ENCODE peak calls at places on chromosomes 1 and 21, in seven cellular contexts. U is Peyer's patch, Z is neural progenitor cell, M is ascending aorta, W is heart right ventricle, F is breast epithelium, T is fibroblast of the aortic adventitia. A is an unnamed sample.
A peak's percentile ranks its signal among the peaks of the same experiment; 100 is the strongest.

GRCh38 chr1:42931911-42932422 is 26.7 kb downstream of the SLC2A1 start:
- DNase-seq in U (peak; percentile 94), W (no peak), Z (no peak), T (no peak), M (peak; percentile 39), F (peak; percentile 71), A (no peak)

GRCh38 chr1:8871965-8872399 is 6.5 kb downstream of the ENO1 start:
- DNase-seq in U (no peak), M (no peak), F (no peak), W (no peak), T (no peak), Z (no peak), A (peak; percentile 52)

GRCh38 chr1:109253803-109254620 is 4.7 kb downstream of the CELSR2 start:
- DNase-seq in F (no peak), M (no peak), Z (peak; percentile 77), T (peak; percentile 16), U (no peak), W (no peak), A (no peak)

GRCh38 chr1:10659218-10659617 is 137.2 kb downstream of the CASZ1 start:
- DNase-seq in M (no peak), Z (no peak), T (no peak), F (no peak), W (no peak), U (no peak), A (no peak)

GRCh38 chr1:28112388-28113311 is 24.2 kb upstream of the EYA3 start:
- DNase-seq in U (peak; percentile 59), W (peak; percentile 8), M (no peak), T (peak; percentile 37), Z (peak; percentile 18), F (no peak), A (peak; percentile 86)

GRCh38 chr1:11492235-11492634 is 13.3 kb downstream of the DISP3 start:
- DNase-seq in U (no peak), Z (no peak), M (no peak), F (no peak), T (no peak), W (no peak), A (no peak)

GRCh38 chr1:197519741-197520334 is 251.8 kb downstream of the CRB1 start:
- DNase-seq in M (no peak), F (no peak), T (peak; percentile 37), W (no peak), Z (peak; percentile 15), U (no peak), A (peak; percentile 26)

GRCh38 chr1:201889092-201889968 is 632 bp downstream of the SHISA4 start:
- DNase-seq in U (no peak), T (no peak), F (no peak), W (no peak), Z (no peak), M (no peak), A (no peak)

GRCh38 chr1:184664042-184664659 is 90.5 kb downstream of the EDEM3 start:
- DNase-seq in Z (peak; percentile 94), U (peak; percentile 79), W (peak; percentile 75), M (no peak), T (peak; percentile 73), F (peak; percentile 63), A (peak; percentile 85)

GRCh38 chr21:44890338-44890931 is 16.9 kb upstream of the PTTG1IP start:
- DNase-seq in W (no peak), F (no peak), Z (no peak), U (no peak), T (no peak), M (no peak), A (no peak)

GRCh38 chr1:46569909-46570725 is 18.7 kb upstream of the KNCN start:
- DNase-seq in U (no peak), W (no peak), M (no peak), T (peak; percentile 56), Z (no peak), F (no peak), A (peak; percentile 82)

GRCh38 chr1:32014199-32014936 is 700 bp downstream of the KHDRBS1 start:
- DNase-seq in U (peak; percentile 71), W (peak; percentile 53), Z (peak; percentile 61), M (no peak), F (peak; percentile 61), T (peak; percentile 48), A (peak; percentile 67)

GRCh38 chr1:11279630-11280029 is 6.6 kb downstream of the UBIAD1 start:
- DNase-seq in M (no peak), U (no peak), T (no peak), W (no peak), Z (no peak), F (no peak), A (no peak)

GRCh38 chr1:78003070-78003751 is 1.5 kb upstream of the DNAJB4 start:
- DNase-seq in W (no peak), F (no peak), Z (no peak), M (no peak), U (no peak), T (peak; percentile 35), A (no peak)

GRCh38 chr1:99957818-99958217 is 12.0 kb upstream of the SLC35A3 start:
- DNase-seq in F (no peak), M (no peak), T (no peak), W (no peak), Z (no peak), U (no peak), A (no peak)

GRCh38 chr1:44723496-44724407 is 7.2 kb downstream of the RNU5D-1 start:
- DNase-seq in F (no peak), T (no peak), Z (no peak), M (no peak), U (peak; percentile 84), W (no peak), A (no peak)

GRCh38 chr21:41914965-41915364 is 35.8 kb upstream of the PRDM15 start:
- DNase-seq in W (no peak), M (no peak), T (no peak), U (no peak), Z (no peak), F (no peak), A (no peak)

GRCh38 chr21:41914358-41914757 is 35.2 kb upstream of the PRDM15 start:
- DNase-seq in M (no peak), T (no peak), U (no peak), W (no peak), Z (no peak), F (no peak), A (no peak)

GRCh38 chr21:41918561-41919358 is 35.1 kb downstream of the C2CD2 start:
- DNase-seq in W (no peak), Z (no peak), U (no peak), F (no peak), T (no peak), M (no peak), A (no peak)

GRCh38 chr21:41917531-41917930 is 36.3 kb downstream of the C2CD2 start:
- DNase-seq in W (no peak), F (no peak), U (no peak), M (no peak), T (no peak), Z (no peak), A (no peak)

DNA sequence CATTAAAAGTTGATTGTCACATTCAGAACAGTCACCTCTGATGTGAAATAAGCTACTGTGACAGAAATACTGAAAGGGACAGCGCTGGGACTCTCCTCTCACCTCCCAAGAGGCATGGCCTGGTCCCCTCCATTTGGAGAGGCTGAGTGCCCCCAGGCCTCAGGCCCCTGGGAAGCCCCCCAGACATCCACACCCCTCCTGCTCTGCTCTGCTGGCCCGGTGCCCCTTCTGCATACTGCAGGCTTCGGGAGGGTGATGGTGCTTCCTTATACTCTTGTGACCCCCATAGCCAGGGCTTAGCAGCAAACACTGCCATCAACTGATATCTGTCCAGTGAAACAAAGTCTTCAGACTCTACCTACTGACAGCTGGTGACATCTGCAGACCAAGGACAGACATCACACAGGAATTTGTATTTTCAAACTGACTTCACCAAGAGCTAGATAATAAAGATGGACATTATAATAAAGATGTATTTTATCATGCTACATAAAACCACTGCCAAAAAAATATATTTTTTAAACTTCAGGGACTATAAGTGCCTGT is 36.9 kb downstream of the C2CD2 start:
- DNase-seq in W (no peak), F (no peak), M (no peak), Z (no peak), T (no peak), U (no peak), A (no peak)
- H3K4me3 ChIP-seq in W (no peak overlapping the region), F (no peak overlapping the region), M (no peak overlapping the region), Z (no peak overlapping the region), T (no peak overlapping the region), U (no peak overlapping the region), A (no peak overlapping the region)

DNA sequence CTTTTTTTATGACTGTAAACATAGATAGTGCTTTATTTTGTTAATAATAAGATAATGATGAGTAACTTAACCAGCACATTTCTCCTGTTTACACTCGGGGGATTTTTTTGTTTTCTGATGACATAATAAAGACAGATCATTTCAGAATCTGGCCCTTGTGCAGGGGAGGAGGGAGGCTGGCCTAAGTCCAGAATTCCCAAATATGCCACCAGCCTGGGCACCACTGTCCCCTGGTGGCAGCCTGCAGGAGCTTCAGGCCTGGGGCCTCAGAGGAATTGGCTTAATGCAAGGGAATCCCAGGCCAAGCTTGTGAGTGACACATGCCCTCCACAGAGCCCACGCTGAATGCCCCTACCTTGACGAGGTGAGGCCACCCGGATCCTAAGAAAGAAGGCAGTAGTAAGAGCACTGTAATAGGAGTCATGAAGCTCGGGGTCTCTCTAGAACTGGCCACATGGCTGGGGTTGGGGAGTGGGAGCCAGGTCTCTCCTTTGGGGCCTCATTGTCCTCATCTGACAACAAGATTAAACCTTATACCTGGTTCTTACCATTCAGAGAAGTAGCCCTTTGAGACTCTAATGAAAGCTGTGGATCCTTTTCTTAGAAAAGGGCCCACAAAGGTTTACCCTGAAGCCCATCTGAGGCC is 24.1 kb downstream of the ETNK2 start:
- DNase-seq in U (peak; percentile 68), Z (peak; percentile 88), T (peak; percentile 86), W (peak; percentile 60), M (no peak), F (peak; percentile 46), A (peak; percentile 86)
- TF ChIP-seq CTCF in U (peak; percentile 90), Z (peak; percentile 97), T (peak; percentile 97), W (peak; percentile 88), M (peak; percentile 98), F (peak; percentile 98), A (peak; percentile 99)

GRCh38 chr1:89762431-89762800 is 58.4 kb upstream of the LRRC8D start:
- DNase-seq in T (no peak), U (no peak), M (no peak), Z (no peak), W (no peak), F (no peak), A (no peak)
- H3K4me3 ChIP-seq in T (no peak overlapping the region), U (peak overlapping the region; percentile 54), M (peak overlapping the region; percentile 65), Z (peak overlapping the region; percentile 56), W (peak overlapping the region; percentile 54), F (peak overlapping the region; percentile 50), A (peak overlapping the region; percentile 51)

GRCh38 chr1:59499956-59500569 is 203.2 kb downstream of the FGGY start:
- DNase-seq in W (no peak), M (no peak), F (no peak), U (no peak), T (no peak), Z (no peak), A (no peak)
- TF ChIP-seq CTCF in W (no peak), M (no peak), F (no peak), U (no peak), T (no peak), Z (no peak), A (no peak)

A was measured in foreskin fibroblast.